ENCODE peak calls at places on chromosome 9, in four cellular contexts. M is mucosa of descending colon, E is OCI-LY7, F is cardiac muscle cell. P is an unnamed sample.

GRCh38 chr9:138077126-138077525 is 199.5 kb downstream of the CACNA1B start:
- DNase-seq in M (no peak), E (no peak), F (no peak), P (no peak)

GRCh38 chr9:137402752-137403151 is 20.2 kb downstream of the EXD3 start:
- DNase-seq in M (no peak), E (no peak), F (no peak), P (no peak)

GRCh38 chr9:126146254-126147145 is 180.1 kb upstream of the MVB12B start:
- DNase-seq in M (no peak), E (peak; percentile 4), F (peak; percentile 69), P (no peak)

GRCh38 chr9:116144038-116144437 is 9.6 kb upstream of the PAPPA start:
- DNase-seq in M (no peak), E (no peak), F (no peak), P (no peak)

GRCh38 chr9:76987594-76988200 is 31.8 kb upstream of the FOXB2 start:
- DNase-seq in M (peak; percentile 34), E (peak; percentile 22), F (peak; percentile 59), P (no peak)

GRCh38 chr9:136721339-136722092 is 9.1 kb downstream of the DIPK1B start:
- DNase-seq in M (no peak), E (no peak), F (no peak), P (no peak)

GRCh38 chr9:134764870-134765269 is 115.7 kb upstream of the FCN2 start:
- DNase-seq in M (no peak), E (no peak), F (no peak), P (no peak)

GRCh38 chr9:108911820-108912219 is 22.1 kb downstream of the ELP1 start:
- DNase-seq in M (no peak), E (no peak), F (no peak), P (no peak)

GRCh38 chr9:118618744-118619299 is 750.4 kb downstream of the BRINP1 start:
- DNase-seq in M (no peak), E (no peak), F (no peak), P (no peak)

GRCh38 chr9:116345817-116346216 is 192.2 kb downstream of the PAPPA start:
- DNase-seq in M (no peak), E (no peak), F (peak; percentile 72), P (no peak)

GRCh38 chr9:123597073-123597472 is 241.1 kb downstream of the CRB2 start:
- DNase-seq in M (no peak), E (no peak), F (no peak), P (no peak)

GRCh38 chr9:2043881-2044462 is 28.8 kb downstream of the SMARCA2 start:
- DNase-seq in M (no peak), E (no peak), F (no peak), P (no peak)

GRCh38 chr9:99778308-99778707 is 43.4 kb upstream of the NR4A3 start:
- DNase-seq in M (no peak), E (no peak), F (no peak), P (no peak)

GRCh38 chr9:20309209-20309608 is 313.1 kb downstream of the MLLT3 start:
- DNase-seq in M (no peak), E (no peak), F (no peak), P (no peak)

GRCh38 chr9:94665606-94666005 is 26.3 kb upstream of the FBP1 start:
- DNase-seq in M (no peak), E (no peak), F (no peak), P (no peak)

GRCh38 chr9:99189887-99190596 is 31.7 kb downstream of the ALG2 start:
- DNase-seq in M (no peak), E (no peak), F (no peak), P (no peak)

GRCh38 chr9:90044263-90044662 is 439.5 kb downstream of the GADD45G start:
- DNase-seq in M (no peak), E (no peak), F (no peak), P (no peak)

GRCh38 chr9:109806506-109807115 is 26.6 kb downstream of the PALM2AKAP2 start:
- DNase-seq in M (no peak), E (no peak), F (no peak), P (no peak)

GRCh38 chr9:94865599-94866456 is 139.3 kb downstream of the AOPEP start:
- DNase-seq in M (no peak), E (no peak), F (no peak), P (no peak)

GRCh38 chr9:123000371-123001068 is 32.9 kb upstream of the GPR21 start:
- DNase-seq in M (no peak), E (no peak), F (no peak), P (no peak)

GRCh38 chr9:6715755-6716643 is 41.8 kb upstream of the KDM4C start:
- DNase-seq in M (peak; percentile 90), E (no peak), F (no peak), P (peak; percentile 92)

GRCh38 chr9:109149722-109150121 is 17.3 kb downstream of the FRRS1L start:
- DNase-seq in M (no peak), E (no peak), F (no peak), P (no peak)

GRCh38 chr9:14362175-14362574 is 48.2 kb upstream of the NFIB start:
- DNase-seq in M (no peak), E (no peak), F (no peak), P (no peak)

GRCh38 chr9:109918359-109919163 is 138.6 kb downstream of the PALM2AKAP2 start:
- DNase-seq in M (peak; percentile 58), E (peak; percentile 96), F (no peak), P (no peak)

GRCh38 chr9:18906656-18907395 is 126.2 kb downstream of the SAXO1 start:
- DNase-seq in M (no peak), E (no peak), F (no peak), P (no peak)

GRCh38 chr9:74500584-74500924 is 3.4 kb downstream of the RORB start:
- DNase-seq in M (no peak), E (no peak), F (peak; percentile 14), P (no peak)

GRCh38 chr9:127183814-127184582 is 61.6 kb upstream of the ANGPTL2 start:
- DNase-seq in M (no peak), E (no peak), F (no peak), P (no peak)

GRCh38 chr9:72726951-72727350 is 205.5 kb downstream of the TMC1 start:
- DNase-seq in M (no peak), E (no peak), F (no peak), P (no peak)

GRCh38 chr9:127225747-127226646 is 38.6 kb upstream of the GARNL3 start:
- DNase-seq in M (peak; percentile 36), E (no peak), F (peak; percentile 36), P (no peak)

GRCh38 chr9:14312721-14313377 is 1.1 kb downstream of the NFIB start:
- DNase-seq in M (peak; percentile 55), E (no peak), F (peak; percentile 64), P (peak; percentile 40)

GRCh38 chr9:98326402-98327248 is 71.2 kb upstream of the TBC1D2 start:
- DNase-seq in M (no peak), E (peak; percentile 43), F (no peak), P (no peak)

GRCh38 chr9:93496285-93496684 is 42.9 kb upstream of the FAM120AOS start:
- DNase-seq in M (no peak), E (no peak), F (no peak), P (no peak)

GRCh38 chr9:114822708-114823107 is 16.9 kb upstream of the TNFSF15 start:
- DNase-seq in M (no peak), E (no peak), F (no peak), P (no peak)

GRCh38 chr9:127931092-127931881 is 710 bp upstream of the PIP5KL1 start:
- DNase-seq in M (no peak), E (no peak), F (no peak), P (no peak)

GRCh38 chr9:134502261-134503211 is 139.1 kb upstream of the COL5A1 start:
- DNase-seq in M (peak; percentile 54), E (no peak), F (peak; percentile 7), P (no peak)

GRCh38 chr9:127418037-127418471 is 6.1 kb upstream of the ZNF79 start:
- DNase-seq in M (no peak), E (peak; percentile 51), F (peak; percentile 37), P (no peak)

GRCh38 chr9:109117856-109118801 is 1.6 kb downstream of the TMEM245 start:
- DNase-seq in M (no peak), E (peak; percentile 52), F (peak; percentile 11), P (no peak)

GRCh38 chr9:129384887-129385614 is 207.0 kb upstream of the IER5L start:
- DNase-seq in M (no peak), E (no peak), F (no peak), P (no peak)
- H3K4me1 ChIP-seq in M (peaks cover 11% of the 10 kb centered on the region), E (peaks cover 21% of the 10 kb centered on the region), F (peaks cover 20% of the 10 kb centered on the region), P (peaks cover 13% of the 10 kb centered on the region)

DNA sequence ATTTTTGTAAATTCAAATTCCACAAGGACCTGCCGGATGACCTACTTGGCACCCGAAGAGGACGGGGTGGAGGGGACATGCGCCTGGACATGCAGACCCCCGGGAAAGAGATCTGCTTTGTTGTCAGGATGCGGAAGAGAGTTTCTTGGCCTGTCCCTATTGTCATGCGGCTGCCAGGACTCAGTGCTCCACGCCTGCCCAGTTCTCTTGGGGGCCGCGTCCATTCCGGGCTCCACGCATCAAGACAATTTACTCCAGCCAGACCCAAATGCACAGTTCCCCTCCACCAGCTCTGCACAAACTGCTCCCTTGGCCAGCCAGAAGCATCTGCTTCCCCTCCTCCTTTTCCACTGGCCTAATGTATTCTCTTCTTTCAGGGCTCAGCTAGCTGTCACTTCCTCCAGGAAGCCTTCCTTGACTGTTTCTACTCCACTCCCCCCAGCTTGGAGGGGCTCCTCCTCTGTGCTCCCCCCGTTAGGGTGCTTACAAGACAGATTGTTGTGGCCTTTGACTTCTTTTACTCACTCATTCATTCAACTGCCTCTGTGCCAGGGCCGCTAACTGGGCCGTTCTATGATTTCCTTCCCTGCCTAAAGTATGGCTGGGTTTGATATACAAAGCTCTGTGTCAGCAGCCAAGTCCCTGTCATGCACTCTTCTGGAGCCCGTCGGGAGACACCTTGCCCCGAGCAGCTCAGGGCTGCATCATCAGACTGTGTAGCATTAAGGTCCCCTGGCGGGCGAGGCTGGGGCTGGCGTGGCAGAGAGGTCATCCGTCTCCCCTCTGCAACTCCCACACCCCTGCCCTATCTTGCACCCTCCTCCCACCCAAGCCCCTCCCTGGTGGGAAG is 6.6 kb downstream of the FIBCD1 start:
- DNase-seq in M (no peak), E (no peak), F (peak; percentile 70), P (no peak)
- H3K4me1 ChIP-seq in M (no peaks in the 10 kb centered on the region), E (peaks cover 4% of the 10 kb centered on the region), F (peaks cover 5% of the 10 kb centered on the region), P (no peaks in the 10 kb centered on the region)

GRCh38 chr9:7811679-7812078 is 12.1 kb upstream of the DMAC1 start:
- DNase-seq in M (no peak), E (no peak), F (no peak), P (no peak)

GRCh38 chr9:7816021-7816420 is 16.4 kb upstream of the DMAC1 start:
- DNase-seq in M (no peak), E (no peak), F (no peak), P (no peak)

GRCh38 chr9:7813030-7813429 is 13.5 kb upstream of the DMAC1 start:
- DNase-seq in M (no peak), E (no peak), F (no peak), P (no peak)
- H3K4me1 ChIP-seq in M (peaks cover 14% of the 10 kb centered on the region), E (no peaks in the 10 kb centered on the region), F (no peaks in the 10 kb centered on the region), P (no peaks in the 10 kb centered on the region)

DNA sequence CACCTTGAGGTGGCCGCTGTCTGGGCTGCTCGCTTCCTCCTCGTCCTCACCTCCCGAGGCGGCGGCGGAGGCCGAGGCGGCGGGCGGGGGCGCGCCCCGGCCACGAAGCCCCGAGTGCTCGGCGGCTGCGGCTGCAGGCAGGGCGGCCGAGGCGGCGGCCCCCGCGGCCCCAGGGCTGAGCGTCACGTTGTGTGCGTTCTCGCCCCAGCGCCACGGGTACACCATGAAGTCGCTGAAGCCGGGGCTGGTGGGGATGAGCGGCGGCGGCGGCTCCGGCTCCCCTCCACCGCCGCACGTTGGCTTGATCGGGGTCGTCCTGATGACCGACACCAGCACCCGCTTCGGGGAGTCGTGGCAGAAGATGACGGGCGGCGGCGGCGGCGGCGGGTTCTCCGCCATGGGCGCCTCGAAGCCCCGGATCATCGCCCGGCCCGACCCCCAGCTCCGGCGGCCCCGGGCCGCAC is 528 bp downstream of the ZNF367 start:
- DNase-seq in M (peak; percentile 67), E (no peak), F (no peak), P (no peak)
- H3K4me1 ChIP-seq in M (peaks cover 15% of the 10 kb centered on the region), E (peaks cover 54% of the 10 kb centered on the region), F (peaks cover 18% of the 10 kb centered on the region), P (no peaks in the 10 kb centered on the region)